ENCODE peak calls at places on chromosomes 6 and 20, in six cellular contexts. C is IMR-90, I is GM12878, G is transverse colon, X is psoas muscle, Q is ovary. O is an unnamed sample.
A peak's percentile ranks its signal among the peaks of the same experiment; 100 is the strongest.

GRCh38 chr20:20492521-20493334 is 124.8 kb downstream of the INSM1 start:
- DNase-seq in C (no peak), I (no peak), G (no peak), X (no peak), Q (no peak), O (no peak)

GRCh38 chr6:20640181-20640580 is 105.9 kb downstream of the CDKAL1 start:
- DNase-seq in C (no peak), I (no peak), G (no peak), X (no peak), Q (no peak), O (no peak)

GRCh38 chr20:39395478-39396291 is 433.5 kb downstream of the DHX35 start:
- DNase-seq in C (no peak), I (no peak), G (no peak), X (no peak), Q (no peak), O (no peak)

GRCh38 chr6:146041282-146041681 is 12.4 kb downstream of the GRM1 start:
- DNase-seq in C (no peak), I (no peak), G (no peak), X (no peak), Q (no peak), O (no peak)

GRCh38 chr6:25173232-25173631 is 105.9 kb upstream of the CARMIL1 start:
- DNase-seq in C (peak; percentile 27), I (no peak), G (no peak), X (no peak), Q (no peak), O (no peak)

GRCh38 chr6:170035896-170036295 is 255.0 kb downstream of the DLL1 start:
- DNase-seq in C (no peak), I (no peak), G (peak; percentile 2), X (no peak), Q (no peak), O (no peak)

GRCh38 chr6:3789018-3789895 is 37.7 kb upstream of the PXDC1 start:
- DNase-seq in C (peak; percentile 77), I (no peak), G (no peak), X (no peak), Q (no peak), O (no peak)

GRCh38 chr20:7428946-7429345 is 511.3 kb downstream of the HAO1 start:
- DNase-seq in C (no peak), I (no peak), G (no peak), X (no peak), Q (no peak), O (no peak)

GRCh38 chr20:9467995-9468394 is 46.4 kb upstream of the LAMP5 start:
- DNase-seq in C (no peak), I (no peak), G (no peak), X (no peak), Q (no peak), O (no peak)

GRCh38 chr20:49701313-49701731 is 12.4 kb downstream of the B4GALT5 start:
- DNase-seq in C (peak; percentile 43), I (no peak), G (no peak), X (no peak), Q (no peak), O (no peak)

GRCh38 chr6:1766663-1767062 is 156.9 kb downstream of the FOXC1 start:
- DNase-seq in C (peak; percentile 29), I (no peak), G (no peak), X (peak; percentile 59), Q (peak; percentile 34), O (no peak)

GRCh38 chr6:4637691-4638433 is 138.3 kb upstream of the CDYL start:
- DNase-seq in C (peak; percentile 93), I (peak; percentile 4), G (no peak), X (no peak), Q (no peak), O (no peak)

GRCh38 chr6:168196385-168196860 is 117.4 kb upstream of the FRMD1 start:
- DNase-seq in C (no peak), I (no peak), G (peak; percentile 72), X (no peak), Q (no peak), O (peak; percentile 81)

GRCh38 chr20:48847498-48848205 is 19.9 kb upstream of the PREX1 start:
- DNase-seq in C (no peak), I (no peak), G (no peak), X (no peak), Q (no peak), O (no peak)

GRCh38 chr20:16505894-16506293 is 67.4 kb downstream of the KIF16B start:
- DNase-seq in C (no peak), I (no peak), G (no peak), X (no peak), Q (no peak), O (no peak)

GRCh38 chr6:21935561-21936028 is 342.0 kb downstream of the SOX4 start:
- DNase-seq in C (peak; percentile 69), I (no peak), G (peak; percentile 32), X (no peak), Q (no peak), O (peak; percentile 52)

GRCh38 chr6:24824142-24824755 is 25.5 kb upstream of the ARMH2 start:
- DNase-seq in C (no peak), I (no peak), G (no peak), X (no peak), Q (no peak), O (no peak)

GRCh38 chr6:72425003-72425681 is 196.7 kb upstream of the KCNQ5 start:
- DNase-seq in C (peak; percentile 93), I (no peak), G (no peak), X (no peak), Q (no peak), O (no peak)

GRCh38 chr20:52094693-52095092 is 96.9 kb downstream of the ZFP64 start:
- DNase-seq in C (no peak), I (no peak), G (no peak), X (no peak), Q (no peak), O (no peak)

GRCh38 chr6:124964084-124964763 is 2.0 kb downstream of the RNF217 start:
- DNase-seq in C (peak; percentile 65), I (no peak), G (peak; percentile 51), X (no peak), Q (peak; percentile 78), O (peak; percentile 69)

GRCh38 chr6:18154507-18155272 is at the start of gene TPMT:
- DNase-seq in C (no peak), I (no peak), G (peak; percentile 35), X (no peak), Q (no peak), O (peak; percentile 99)

GRCh38 chr20:10634190-10634589 is 39.6 kb downstream of the JAG1 start:
- DNase-seq in C (no peak), I (no peak), G (no peak), X (no peak), Q (no peak), O (no peak)

GRCh38 chr6:36418558-36418957 is 24.1 kb downstream of the PXT1 start:
- DNase-seq in C (no peak), I (no peak), G (no peak), X (no peak), Q (no peak), O (no peak)

GRCh38 chr20:4788314-4788713 is 66.6 kb downstream of the PRND start:
- DNase-seq in C (no peak), I (no peak), G (no peak), X (no peak), Q (no peak), O (no peak)
- H3K4me1 ChIP-seq in C (no peaks in the 10 kb centered on the region), I (no peaks in the 10 kb centered on the region), G (no peaks in the 10 kb centered on the region), X (no peaks in the 10 kb centered on the region), Q (no peaks in the 10 kb centered on the region), O (no peaks in the 10 kb centered on the region)

GRCh38 chr6:35208419-35208818 is 5.3 kb upstream of the SCUBE3 start:
- DNase-seq in C (no peak), I (no peak), G (no peak), X (no peak), Q (no peak), O (no peak)
- H3K4me3 ChIP-seq in C (no peak overlapping the region), I (no peak overlapping the region), G (no peak overlapping the region), X (no peak overlapping the region), Q (no peak overlapping the region), O (no peak overlapping the region)

GRCh38 chr20:37354210-37355195 is 8.6 kb downstream of the SRC start:
- DNase-seq in C (no peak), I (no peak), G (peak; percentile 73), X (no peak), Q (no peak), O (peak; percentile 80)

GRCh38 chr20:37351689-37352610 is 6.0 kb downstream of the SRC start:
- DNase-seq in C (no peak), I (no peak), G (no peak), X (no peak), Q (no peak), O (no peak)

GRCh38 chr20:37352611-37352980 is 6.7 kb downstream of the SRC start:
- DNase-seq in C (no peak), I (no peak), G (no peak), X (no peak), Q (no peak), O (no peak)

GRCh38 chr20:37355252-37356180 is 9.6 kb downstream of the SRC start:
- DNase-seq in C (no peak), I (no peak), G (no peak), X (no peak), Q (no peak), O (no peak)

DNA sequence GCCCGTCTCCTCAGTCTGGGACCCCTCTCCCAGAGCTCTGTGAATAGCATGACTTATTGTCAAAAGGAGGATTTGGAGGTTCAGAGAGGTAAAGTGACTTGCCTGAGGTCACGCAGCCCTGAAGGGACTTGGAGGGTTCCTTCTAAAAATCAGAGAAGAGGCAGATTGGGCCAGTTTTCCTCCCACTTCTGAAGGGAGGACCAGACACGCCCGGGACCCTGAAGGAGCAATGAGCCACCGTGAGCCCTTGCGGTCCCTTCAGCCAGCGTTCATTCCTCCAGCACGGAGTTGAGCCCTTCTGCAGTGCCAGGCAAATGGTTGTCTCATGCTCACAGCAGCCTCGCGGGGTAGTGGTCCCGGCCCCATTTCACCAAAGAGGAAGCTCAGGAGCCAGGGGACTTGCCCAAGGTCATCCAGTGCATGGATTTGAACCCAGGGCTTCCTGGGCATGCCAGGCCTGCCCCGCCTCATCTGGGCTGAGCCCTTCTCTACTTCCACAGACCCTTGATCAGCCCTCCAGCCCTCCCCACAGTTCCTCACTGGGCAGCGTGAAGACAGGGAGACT is 7.4 kb downstream of the SRC start:
- DNase-seq in C (no peak), I (no peak), G (no peak), X (no peak), Q (no peak), O (no peak)
- H3K27ac ChIP-seq in C (no peak overlapping the region), I (no peak overlapping the region), G (no peak overlapping the region), X (no peak overlapping the region), Q (no peak overlapping the region), O (no peak overlapping the region)

GRCh38 chr20:46491354-46491753 is 22.0 kb downstream of the ZNF334 start:
- DNase-seq in C (no peak), I (no peak), G (no peak), X (no peak), Q (no peak), O (no peak)
- H3K4me1 ChIP-seq in C (no peaks in the 10 kb centered on the region), I (no peaks in the 10 kb centered on the region), G (no peaks in the 10 kb centered on the region), X (no peaks in the 10 kb centered on the region), Q (no peaks in the 10 kb centered on the region), O (no peaks in the 10 kb centered on the region)

GRCh38 chr6:8064638-8065518 is 689 bp upstream of the BLOC1S5 start:
- DNase-seq in C (no peak), I (no peak), G (no peak), X (no peak), Q (no peak), O (no peak)
- H3K4me3 ChIP-seq in C (peak overlapping the region; percentile 22), I (peak overlapping the region; percentile 15), G (no peak overlapping the region), X (peak overlapping the region; percentile 96), Q (peak overlapping the region; percentile 73), O (peak overlapping the region; percentile 83)